ENCODE peak calls at places on chromosomes 5 and 9, in six cellular contexts. Z, G, B, V, O and K are unnamed samples.

GRCh38 chr9:79224672-79225433 is 346.9 kb upstream of the TLE4 start:
- DNase-seq in G (peak; percentile 96), V (peak; percentile 88), Z (no peak), B (no peak), O (no peak), K (no peak)

GRCh38 chr5:69497006-69497520 is 4.5 kb downstream of the OCLN start:
- DNase-seq in V (no peak), B (no peak), G (no peak), O (no peak), Z (no peak), K (no peak)

GRCh38 chr9:131980267-131980916 is 99.3 kb downstream of the MED27 start:
- DNase-seq in G (no peak), B (no peak), Z (no peak), O (no peak), V (no peak), K (no peak)

GRCh38 chr9:105647595-105648349 is 14.5 kb upstream of the TAL2 start:
- DNase-seq in Z (no peak), V (no peak), O (no peak), G (peak; percentile 16), B (no peak), K (no peak)

GRCh38 chr9:108865037-108865436 is 3.0 kb downstream of the ACTL7A start:
- DNase-seq in G (no peak), B (no peak), Z (no peak), V (no peak), O (no peak), K (no peak)

GRCh38 chr5:140965905-140966292 is 377 bp upstream of the PCDHAC2 start:
- DNase-seq in B (no peak), V (no peak), Z (no peak), O (no peak), G (no peak), K (no peak)

GRCh38 chr9:83491995-83492394 is 46.2 kb downstream of the FRMD3 start:
- DNase-seq in B (no peak), O (no peak), V (no peak), Z (no peak), G (no peak), K (no peak)

GRCh38 chr9:129745186-129745585 is 7.7 kb downstream of the PTGES start:
- DNase-seq in B (no peak), O (no peak), V (no peak), Z (no peak), G (no peak), K (no peak)

GRCh38 chr9:20048985-20049384 is 260.1 kb upstream of the SLC24A2 start:
- DNase-seq in G (no peak), B (no peak), Z (no peak), O (no peak), V (no peak), K (no peak)

GRCh38 chr9:106994463-106994862 is 131.5 kb downstream of the ZNF462 start:
- DNase-seq in Z (no peak), G (no peak), V (no peak), O (no peak), B (no peak), K (no peak)

GRCh38 chr5:141508440-141508807 is 19.5 kb downstream of the PCDHGC5 start:
- DNase-seq in Z (no peak), B (no peak), G (no peak), V (no peak), O (no peak), K (no peak)

GRCh38 chr5:10479226-10479721 is 37.6 kb downstream of the ROPN1L start:
- DNase-seq in O (no peak), V (peak; percentile 63), Z (peak; percentile 85), B (no peak), G (peak; percentile 82), K (no peak)

GRCh38 chr9:133563286-133564213 is 29.0 kb downstream of the ADAMTSL2 start:
- DNase-seq in V (no peak), Z (peak; percentile 64), O (no peak), B (peak; percentile 71), G (peak; percentile 7), K (no peak)

GRCh38 chr5:37776826-37777225 is 63.0 kb downstream of the GDNF start:
- DNase-seq in O (no peak), B (no peak), Z (no peak), G (peak; percentile 45), V (no peak), K (no peak)

GRCh38 chr5:151427258-151427657 is 20.1 kb upstream of the SLC36A1 start:
- DNase-seq in G (no peak), O (peak; percentile 30), V (no peak), Z (no peak), B (no peak), K (no peak)

GRCh38 chr5:104793452-104794120 is 1231.0 kb upstream of the NUDT12 start:
- DNase-seq in Z (no peak), G (no peak), B (no peak), O (no peak), V (no peak), K (no peak)

GRCh38 chr5:176446884-176447537 is 1.2 kb upstream of the FAF2 start:
- DNase-seq in Z (peak; percentile 40), V (no peak), O (no peak), G (no peak), B (no peak), K (no peak)

GRCh38 chr9:87140142-87140541 is 192.8 kb upstream of the GAS1 start:
- DNase-seq in Z (no peak), O (no peak), B (no peak), V (no peak), G (no peak), K (no peak)

GRCh38 chr9:102069969-102070368 is 331.5 kb upstream of the GRIN3A start:
- DNase-seq in Z (no peak), O (no peak), G (no peak), B (no peak), V (no peak), K (no peak)

GRCh38 chr5:140734354-140734753 is 34.1 kb downstream of the ZMAT2 start:
- DNase-seq in O (no peak), Z (no peak), V (no peak), B (peak; percentile 18), G (no peak), K (no peak)